ENCODE peak calls at places on chromosomes 1 and 21, in four cellular contexts. I is H4; T is activated CD4-positive, alpha-beta T cell treated with anti-CD3 and anti-CD28 coated beads, Interleukin-2, amount 10 ng/mL, durations not matched to agents 7 days and 5 days; P is AG04449. X is an unnamed sample.

GRCh38 chr1:21472861-21473260 is 32.9 kb downstream of the NBPF3 start:
- DNase-seq in I (no peak), T (no peak), P (no peak), X (no peak)

GRCh38 chr1:7752512-7753417 is 18.3 kb upstream of the VAMP3 start:
- DNase-seq in I (peak), T (peak), P (peak), X (peak)

GRCh38 chr1:150397392-150398032 is 33.6 kb downstream of the RPRD2 start:
- DNase-seq in I (no peak), T (no peak), P (no peak), X (no peak)

GRCh38 chr1:34188418-34188817 is 11.7 kb downstream of the C1orf94 start:
- DNase-seq in I (no peak), T (no peak), P (no peak), X (no peak)

GRCh38 chr1:209747580-209748262 is 8.1 kb upstream of the TRAF3IP3 start:
- DNase-seq in I (peak), T (peak), P (no peak), X (peak)

GRCh38 chr1:147252540-147252939 is 10.1 kb downstream of the CHD1L start:
- DNase-seq in I (no peak), T (no peak), P (no peak), X (no peak)

GRCh38 chr21:26912466-26912865 is 54.4 kb downstream of the ADAMTS5 start:
- DNase-seq in I (no peak), T (no peak), P (no peak), X (no peak)

GRCh38 chr1:244212792-244213475 is 161.9 kb downstream of the ZBTB18 start:
- DNase-seq in I (no peak), T (no peak), P (no peak), X (no peak)

GRCh38 chr1:215321802-215322201 is 239.3 kb downstream of the KCNK2 start:
- DNase-seq in I (no peak), T (no peak), P (no peak), X (no peak)

GRCh38 chr1:192913683-192914082 is 104.8 kb downstream of the RGS2 start:
- DNase-seq in I (no peak), T (no peak), P (no peak), X (no peak)

GRCh38 chr1:39361446-39361845 is 130.0 kb upstream of the BMP8A start:
- DNase-seq in I (no peak), T (no peak), P (no peak), X (no peak)

GRCh38 chr1:17059391-17060128 is 5.7 kb upstream of the SDHB start:
- DNase-seq in I (peak), T (peak), P (no peak), X (peak)

GRCh38 chr1:182595641-182596240 is 6.7 kb upstream of the RNASEL start:
- DNase-seq in I (peak), T (peak), P (no peak), X (peak)

GRCh38 chr1:38516560-38516959 is 343.0 kb downstream of the RRAGC start:
- DNase-seq in I (no peak), T (no peak), P (no peak), X (no peak)

GRCh38 chr1:156420209-156421061 is 51.4 kb downstream of the RHBG start:
- DNase-seq in I (no peak), T (peak), P (no peak), X (no peak)

GRCh38 chr1:210448293-210448892 is 119.7 kb downstream of the HHAT start:
- DNase-seq in I (peak), T (peak), P (peak), X (no peak)

GRCh38 chr21:44460441-44460755 is 5.1 kb downstream of the LRRC3 start:
- DNase-seq in I (no peak), T (no peak), P (no peak), X (no peak)

GRCh38 chr1:100322436-100323211 is 29.7 kb upstream of the CDC14A start:
- DNase-seq in I (no peak), T (no peak), P (peak), X (no peak)

GRCh38 chr1:77534456-77534855 is 148.0 kb downstream of the ZZZ3 start:
- DNase-seq in I (no peak), T (no peak), P (no peak), X (no peak)

GRCh38 chr1:151372411-151372934 is at the start of gene SELENBP1:
- DNase-seq in I (no peak), T (no peak), P (peak), X (peak)

GRCh38 chr1:225572422-225572821 is 80.5 kb downstream of the ENAH start:
- DNase-seq in I (no peak), T (no peak), P (peak), X (no peak)

GRCh38 chr1:125087247-125087646 is 3902.5 kb downstream of the SRGAP2C start:
- DNase-seq in I (no peak), T (no peak), P (no peak), X (no peak)

GRCh38 chr1:151581946-151582345 is 29.9 kb upstream of the SNX27 start:
- DNase-seq in I (no peak), T (no peak), P (no peak), X (no peak)

GRCh38 chr1:207845109-207845508 is 65.8 kb downstream of the CD34 start:
- DNase-seq in I (no peak), T (no peak), P (no peak), X (no peak)

GRCh38 chr1:97989094-97989680 is 68.4 kb upstream of the DPYD start:
- DNase-seq in I (no peak), T (no peak), P (no peak), X (no peak)

GRCh38 chr1:226287587-226287986 is 21.4 kb downstream of the LIN9 start:
- DNase-seq in I (no peak), T (no peak), P (no peak), X (no peak)

GRCh38 chr1:79355073-79355472 is 348.5 kb upstream of the ADGRL4 start:
- DNase-seq in I (no peak), T (no peak), P (peak), X (no peak)

GRCh38 chr1:1387098-1388077 is 11.7 kb downstream of the CCNL2 start:
- DNase-seq in I (no peak), T (no peak), P (no peak), X (no peak)

GRCh38 chr1:8482844-8483436 is 165.0 kb downstream of the SLC45A1 start:
- DNase-seq in I (no peak), T (no peak), P (no peak), X (no peak)

GRCh38 chr1:21295059-21295401 is 4.8 kb upstream of the ECE1 start:
- DNase-seq in I (peak), T (peak), P (no peak), X (no peak)

GRCh38 chr21:36999131-36999898 is 7.2 kb upstream of the RIPPLY3 start:
- DNase-seq in I (no peak), T (no peak), P (no peak), X (no peak)

GRCh38 chr1:38444770-38445442 is 398.3 kb upstream of the POU3F1 start:
- DNase-seq in I (no peak), T (no peak), P (no peak), X (no peak)

GRCh38 chr1:51946300-51946699 is 44.2 kb downstream of the RAB3B start:
- DNase-seq in I (no peak), T (no peak), P (no peak), X (no peak)

GRCh38 chr1:66335125-66335524 is 198.8 kb upstream of the SGIP1 start:
- DNase-seq in I (no peak), T (no peak), P (no peak), X (no peak)

X was measured in lung.